ENCODE peak calls at places on chromosomes 2 and 18, in six cellular contexts. One of them, this sample, is unnamed.

GRCh38 chr18:48943736-48944527 is 6.8 kb downstream of the SMAD7 start:
- DNase-seq in ACHN: no peak
- DNase-seq in CD8-positive, alpha-beta T cell: no peak
- DNase-seq in cardiac fibroblast: no peak
- DNase-seq in stimulated activated CD8-positive, alpha-beta memory T cell treated with anti-CD3 and anti-CD28 coated beads, Interleukin-15, amount 100 ng/mL, for 1 hour: no peak
- DNase-seq in SW 1271: no peak
- DNase-seq in this sample: no peak

GRCh38 chr2:242022550-242023290 is 153.2 kb downstream of the RTP5 start:
- DNase-seq in ACHN: no peak
- DNase-seq in CD8-positive, alpha-beta T cell: no peak
- DNase-seq in cardiac fibroblast: no peak
- DNase-seq in stimulated activated CD8-positive, alpha-beta memory T cell treated with anti-CD3 and anti-CD28 coated beads, Interleukin-15, amount 100 ng/mL, for 1 hour: no peak
- DNase-seq in SW 1271: no peak
- DNase-seq in this sample: no peak

GRCh38 chr2:191678437-191679110 is 638 bp downstream of the NABP1 start:
- DNase-seq in ACHN: peak
- DNase-seq in CD8-positive, alpha-beta T cell: peak
- DNase-seq in cardiac fibroblast: peak
- DNase-seq in stimulated activated CD8-positive, alpha-beta memory T cell treated with anti-CD3 and anti-CD28 coated beads, Interleukin-15, amount 100 ng/mL, for 1 hour: peak
- DNase-seq in SW 1271: peak
- DNase-seq in this sample: peak

GRCh38 chr18:57827646-57828045 is 24.5 kb upstream of the ATP8B1 start:
- DNase-seq in ACHN: no peak
- DNase-seq in CD8-positive, alpha-beta T cell: no peak
- DNase-seq in cardiac fibroblast: no peak
- DNase-seq in stimulated activated CD8-positive, alpha-beta memory T cell treated with anti-CD3 and anti-CD28 coated beads, Interleukin-15, amount 100 ng/mL, for 1 hour: no peak
- DNase-seq in SW 1271: no peak
- DNase-seq in this sample: no peak

GRCh38 chr2:189613650-189614420 is 33.2 kb upstream of the SLC40A1 start:
- DNase-seq in ACHN: peak
- DNase-seq in CD8-positive, alpha-beta T cell: no peak
- DNase-seq in cardiac fibroblast: peak
- DNase-seq in stimulated activated CD8-positive, alpha-beta memory T cell treated with anti-CD3 and anti-CD28 coated beads, Interleukin-15, amount 100 ng/mL, for 1 hour: no peak
- DNase-seq in SW 1271: no peak
- DNase-seq in this sample: no peak

GRCh38 chr2:37665038-37665437 is 6.4 kb downstream of the CDC42EP3 start:
- DNase-seq in ACHN: no peak
- DNase-seq in CD8-positive, alpha-beta T cell: no peak
- DNase-seq in cardiac fibroblast: no peak
- DNase-seq in stimulated activated CD8-positive, alpha-beta memory T cell treated with anti-CD3 and anti-CD28 coated beads, Interleukin-15, amount 100 ng/mL, for 1 hour: no peak
- DNase-seq in SW 1271: no peak
- DNase-seq in this sample: no peak

GRCh38 chr2:121489284-121489683 is 41.4 kb upstream of the RNU4ATAC start:
- DNase-seq in ACHN: no peak
- DNase-seq in CD8-positive, alpha-beta T cell: no peak
- DNase-seq in cardiac fibroblast: peak
- DNase-seq in stimulated activated CD8-positive, alpha-beta memory T cell treated with anti-CD3 and anti-CD28 coated beads, Interleukin-15, amount 100 ng/mL, for 1 hour: no peak
- DNase-seq in SW 1271: no peak
- DNase-seq in this sample: no peak

GRCh38 chr18:48835745-48836191 is 115.0 kb downstream of the SMAD7 start:
- DNase-seq in ACHN: no peak
- DNase-seq in CD8-positive, alpha-beta T cell: no peak
- DNase-seq in cardiac fibroblast: no peak
- DNase-seq in stimulated activated CD8-positive, alpha-beta memory T cell treated with anti-CD3 and anti-CD28 coated beads, Interleukin-15, amount 100 ng/mL, for 1 hour: no peak
- DNase-seq in SW 1271: no peak
- DNase-seq in this sample: no peak

GRCh38 chr2:213443952-213444351 is 159.7 kb downstream of the SPAG16 start:
- DNase-seq in ACHN: no peak
- DNase-seq in CD8-positive, alpha-beta T cell: no peak
- DNase-seq in cardiac fibroblast: no peak
- DNase-seq in stimulated activated CD8-positive, alpha-beta memory T cell treated with anti-CD3 and anti-CD28 coated beads, Interleukin-15, amount 100 ng/mL, for 1 hour: no peak
- DNase-seq in SW 1271: no peak
- DNase-seq in this sample: no peak

GRCh38 chr2:42408009-42408408 is 47.0 kb upstream of the COX7A2L start:
- DNase-seq in ACHN: no peak
- DNase-seq in CD8-positive, alpha-beta T cell: no peak
- DNase-seq in cardiac fibroblast: no peak
- DNase-seq in stimulated activated CD8-positive, alpha-beta memory T cell treated with anti-CD3 and anti-CD28 coated beads, Interleukin-15, amount 100 ng/mL, for 1 hour: no peak
- DNase-seq in SW 1271: no peak
- DNase-seq in this sample: no peak

GRCh38 chr2:63790913-63791312 is 50.8 kb upstream of the UGP2 start:
- DNase-seq in ACHN: peak
- DNase-seq in CD8-positive, alpha-beta T cell: no peak
- DNase-seq in cardiac fibroblast: peak
- DNase-seq in stimulated activated CD8-positive, alpha-beta memory T cell treated with anti-CD3 and anti-CD28 coated beads, Interleukin-15, amount 100 ng/mL, for 1 hour: no peak
- DNase-seq in SW 1271: peak
- DNase-seq in this sample: no peak

GRCh38 chr2:160388464-160389263 is 104.9 kb downstream of the RBMS1 start:
- DNase-seq in ACHN: no peak
- DNase-seq in CD8-positive, alpha-beta T cell: no peak
- DNase-seq in cardiac fibroblast: peak
- DNase-seq in stimulated activated CD8-positive, alpha-beta memory T cell treated with anti-CD3 and anti-CD28 coated beads, Interleukin-15, amount 100 ng/mL, for 1 hour: no peak
- DNase-seq in SW 1271: no peak
- DNase-seq in this sample: no peak

GRCh38 chr2:115910270-115910669 is 1467.8 kb downstream of the DPP10 start:
- DNase-seq in ACHN: peak
- DNase-seq in CD8-positive, alpha-beta T cell: no peak
- DNase-seq in cardiac fibroblast: no peak
- DNase-seq in stimulated activated CD8-positive, alpha-beta memory T cell treated with anti-CD3 and anti-CD28 coated beads, Interleukin-15, amount 100 ng/mL, for 1 hour: no peak
- DNase-seq in SW 1271: no peak
- DNase-seq in this sample: no peak

GRCh38 chr2:139217641-139218040 is 437.5 kb upstream of the NXPH2 start:
- DNase-seq in ACHN: no peak
- DNase-seq in CD8-positive, alpha-beta T cell: no peak
- DNase-seq in cardiac fibroblast: no peak
- DNase-seq in stimulated activated CD8-positive, alpha-beta memory T cell treated with anti-CD3 and anti-CD28 coated beads, Interleukin-15, amount 100 ng/mL, for 1 hour: no peak
- DNase-seq in SW 1271: no peak
- DNase-seq in this sample: no peak

GRCh38 chr2:40372586-40372985 is 79.3 kb downstream of the SLC8A1 start:
- DNase-seq in ACHN: no peak
- DNase-seq in CD8-positive, alpha-beta T cell: no peak
- DNase-seq in cardiac fibroblast: peak
- DNase-seq in stimulated activated CD8-positive, alpha-beta memory T cell treated with anti-CD3 and anti-CD28 coated beads, Interleukin-15, amount 100 ng/mL, for 1 hour: no peak
- DNase-seq in SW 1271: no peak
- DNase-seq in this sample: no peak

GRCh38 chr2:128585706-128586105 is 267.0 kb upstream of the HS6ST1 start:
- DNase-seq in ACHN: no peak
- DNase-seq in CD8-positive, alpha-beta T cell: no peak
- DNase-seq in cardiac fibroblast: peak
- DNase-seq in stimulated activated CD8-positive, alpha-beta memory T cell treated with anti-CD3 and anti-CD28 coated beads, Interleukin-15, amount 100 ng/mL, for 1 hour: no peak
- DNase-seq in SW 1271: no peak
- DNase-seq in this sample: no peak

GRCh38 chr2:32825291-32825712 is 121.5 kb upstream of the LTBP1 start:
- DNase-seq in ACHN: no peak
- DNase-seq in CD8-positive, alpha-beta T cell: no peak
- DNase-seq in cardiac fibroblast: peak
- DNase-seq in stimulated activated CD8-positive, alpha-beta memory T cell treated with anti-CD3 and anti-CD28 coated beads, Interleukin-15, amount 100 ng/mL, for 1 hour: no peak
- DNase-seq in SW 1271: no peak
- DNase-seq in this sample: no peak

GRCh38 chr2:237315881-237316225 is 98.1 kb downstream of the COL6A3 start:
- DNase-seq in ACHN: no peak
- DNase-seq in CD8-positive, alpha-beta T cell: no peak
- DNase-seq in cardiac fibroblast: peak
- DNase-seq in stimulated activated CD8-positive, alpha-beta memory T cell treated with anti-CD3 and anti-CD28 coated beads, Interleukin-15, amount 100 ng/mL, for 1 hour: no peak
- DNase-seq in SW 1271: no peak
- DNase-seq in this sample: no peak

GRCh38 chr2:201839727-201840126 is 33.4 kb downstream of the CDK15 start:
- DNase-seq in ACHN: no peak
- DNase-seq in CD8-positive, alpha-beta T cell: no peak
- DNase-seq in cardiac fibroblast: no peak
- DNase-seq in stimulated activated CD8-positive, alpha-beta memory T cell treated with anti-CD3 and anti-CD28 coated beads, Interleukin-15, amount 100 ng/mL, for 1 hour: no peak
- DNase-seq in SW 1271: no peak
- DNase-seq in this sample: no peak

GRCh38 chr18:23498877-23499570 is 4.3 kb upstream of the RMC1 start:
- DNase-seq in ACHN: peak
- DNase-seq in CD8-positive, alpha-beta T cell: peak
- DNase-seq in cardiac fibroblast: peak
- DNase-seq in stimulated activated CD8-positive, alpha-beta memory T cell treated with anti-CD3 and anti-CD28 coated beads, Interleukin-15, amount 100 ng/mL, for 1 hour: peak
- DNase-seq in SW 1271: peak
- DNase-seq in this sample: peak

GRCh38 chr2:150517951-150518680 is 30.6 kb upstream of the RND3 start:
- DNase-seq in ACHN: no peak
- DNase-seq in CD8-positive, alpha-beta T cell: no peak
- DNase-seq in cardiac fibroblast: peak
- DNase-seq in stimulated activated CD8-positive, alpha-beta memory T cell treated with anti-CD3 and anti-CD28 coated beads, Interleukin-15, amount 100 ng/mL, for 1 hour: no peak
- DNase-seq in SW 1271: no peak
- DNase-seq in this sample: no peak

GRCh38 chr2:96945011-96945410 is 41.4 kb downstream of the FAM178B start:
- DNase-seq in ACHN: no peak
- DNase-seq in CD8-positive, alpha-beta T cell: no peak
- DNase-seq in cardiac fibroblast: no peak
- DNase-seq in stimulated activated CD8-positive, alpha-beta memory T cell treated with anti-CD3 and anti-CD28 coated beads, Interleukin-15, amount 100 ng/mL, for 1 hour: no peak
- DNase-seq in SW 1271: no peak
- DNase-seq in this sample: no peak

GRCh38 chr2:8242734-8243133 is 439.1 kb upstream of the ID2 start:
- DNase-seq in ACHN: no peak
- DNase-seq in CD8-positive, alpha-beta T cell: no peak
- DNase-seq in cardiac fibroblast: peak
- DNase-seq in stimulated activated CD8-positive, alpha-beta memory T cell treated with anti-CD3 and anti-CD28 coated beads, Interleukin-15, amount 100 ng/mL, for 1 hour: no peak
- DNase-seq in SW 1271: no peak
- DNase-seq in this sample: no peak

GRCh38 chr2:38823386-38823785 is 45.4 kb downstream of the GEMIN6 start:
- DNase-seq in ACHN: no peak
- DNase-seq in CD8-positive, alpha-beta T cell: no peak
- DNase-seq in cardiac fibroblast: no peak
- DNase-seq in stimulated activated CD8-positive, alpha-beta memory T cell treated with anti-CD3 and anti-CD28 coated beads, Interleukin-15, amount 100 ng/mL, for 1 hour: no peak
- DNase-seq in SW 1271: no peak
- DNase-seq in this sample: no peak

GRCh38 chr2:65458999-65459398 is 26.6 kb upstream of the SPRED2 start:
- DNase-seq in ACHN: no peak
- DNase-seq in CD8-positive, alpha-beta T cell: no peak
- DNase-seq in cardiac fibroblast: no peak
- DNase-seq in stimulated activated CD8-positive, alpha-beta memory T cell treated with anti-CD3 and anti-CD28 coated beads, Interleukin-15, amount 100 ng/mL, for 1 hour: no peak
- DNase-seq in SW 1271: no peak
- DNase-seq in this sample: no peak

GRCh38 chr2:66573412-66573811 is 138.5 kb downstream of the MEIS1 start:
- DNase-seq in ACHN: no peak
- DNase-seq in CD8-positive, alpha-beta T cell: no peak
- DNase-seq in cardiac fibroblast: no peak
- DNase-seq in stimulated activated CD8-positive, alpha-beta memory T cell treated with anti-CD3 and anti-CD28 coated beads, Interleukin-15, amount 100 ng/mL, for 1 hour: no peak
- DNase-seq in SW 1271: no peak
- DNase-seq in this sample: no peak

GRCh38 chr2:88874063-88874657 is 182.7 kb downstream of the RPIA start:
- DNase-seq in ACHN: peak
- DNase-seq in CD8-positive, alpha-beta T cell: peak
- DNase-seq in cardiac fibroblast: peak
- DNase-seq in stimulated activated CD8-positive, alpha-beta memory T cell treated with anti-CD3 and anti-CD28 coated beads, Interleukin-15, amount 100 ng/mL, for 1 hour: peak
- DNase-seq in SW 1271: peak
- DNase-seq in this sample: no peak

GRCh38 chr2:96143848-96144480 is 1.3 kb downstream of the DUSP2 start:
- DNase-seq in ACHN: no peak
- DNase-seq in CD8-positive, alpha-beta T cell: no peak
- DNase-seq in cardiac fibroblast: no peak
- DNase-seq in stimulated activated CD8-positive, alpha-beta memory T cell treated with anti-CD3 and anti-CD28 coated beads, Interleukin-15, amount 100 ng/mL, for 1 hour: no peak
- DNase-seq in SW 1271: no peak
- DNase-seq in this sample: peak

GRCh38 chr2:55033076-55033742 is 17.0 kb downstream of the RTN4 start:
- DNase-seq in ACHN: no peak
- DNase-seq in CD8-positive, alpha-beta T cell: no peak
- DNase-seq in cardiac fibroblast: no peak
- DNase-seq in stimulated activated CD8-positive, alpha-beta memory T cell treated with anti-CD3 and anti-CD28 coated beads, Interleukin-15, amount 100 ng/mL, for 1 hour: no peak
- DNase-seq in SW 1271: no peak
- DNase-seq in this sample: peak

GRCh38 chr2:24920813-24921441 is 890 bp upstream of the ADCY3 start:
- DNase-seq in ACHN: peak
- DNase-seq in CD8-positive, alpha-beta T cell: no peak
- DNase-seq in cardiac fibroblast: no peak
- DNase-seq in stimulated activated CD8-positive, alpha-beta memory T cell treated with anti-CD3 and anti-CD28 coated beads, Interleukin-15, amount 100 ng/mL, for 1 hour: no peak
- DNase-seq in SW 1271: peak
- DNase-seq in this sample: peak

GRCh38 chr2:32363588-32363987 is 6.8 kb downstream of the BIRC6 start:
- DNase-seq in ACHN: peak
- DNase-seq in CD8-positive, alpha-beta T cell: no peak
- DNase-seq in cardiac fibroblast: no peak
- DNase-seq in stimulated activated CD8-positive, alpha-beta memory T cell treated with anti-CD3 and anti-CD28 coated beads, Interleukin-15, amount 100 ng/mL, for 1 hour: no peak
- DNase-seq in SW 1271: no peak
- DNase-seq in this sample: no peak

GRCh38 chr2:113854208-113854607 is 35.7 kb upstream of the ACTR3 start:
- DNase-seq in ACHN: no peak
- DNase-seq in CD8-positive, alpha-beta T cell: no peak
- DNase-seq in cardiac fibroblast: no peak
- DNase-seq in stimulated activated CD8-positive, alpha-beta memory T cell treated with anti-CD3 and anti-CD28 coated beads, Interleukin-15, amount 100 ng/mL, for 1 hour: no peak
- DNase-seq in SW 1271: no peak
- DNase-seq in this sample: no peak

GRCh38 chr2:3186766-3187165 is 190.9 kb downstream of the EIPR1 start:
- DNase-seq in ACHN: no peak
- DNase-seq in CD8-positive, alpha-beta T cell: no peak
- DNase-seq in cardiac fibroblast: no peak
- DNase-seq in stimulated activated CD8-positive, alpha-beta memory T cell treated with anti-CD3 and anti-CD28 coated beads, Interleukin-15, amount 100 ng/mL, for 1 hour: no peak
- DNase-seq in SW 1271: no peak
- DNase-seq in this sample: no peak